ENCODE peak calls at places on chromosome 7, in eight cellular contexts. S is astrocyte of the hippocampus; T is T-cell; M is H54; W is H4; N is frontal cortex; O is CD4-positive, alpha-beta T cell; K is stimulated activated CD8-positive, alpha-beta memory T cell treated with anti-CD3 and anti-CD28 coated beads, Interleukin-7, amount 100 ng/mL, for 1 hour. B is an unnamed sample.

GRCh38 chr7:130598056-130598455 is 70.5 kb downstream of the COPG2 start:
- DNase-seq in T (no peak), W (no peak), M (no peak), O (no peak), S (no peak), K (no peak), N (no peak), B (no peak)

GRCh38 chr7:19899517-19899916 is 126.1 kb upstream of the TMEM196 start:
- DNase-seq in N (no peak), O (no peak), W (peak), T (no peak), M (no peak), S (peak), K (no peak), B (no peak)

GRCh38 chr7:40220421-40220911 is 85.7 kb downstream of the SUGCT start:
- DNase-seq in S (peak), N (no peak), M (no peak), T (no peak), W (no peak), O (no peak), K (no peak), B (no peak)

GRCh38 chr7:16989883-16990413 is 108.2 kb upstream of the AGR3 start:
- DNase-seq in K (no peak), T (no peak), M (peak), O (no peak), W (peak), N (peak), S (peak), B (peak)

GRCh38 chr7:22726345-22726848 is 603 bp upstream of the IL6 start:
- DNase-seq in T (peak), S (peak), W (peak), O (peak), M (peak), N (no peak), K (no peak), B (peak)

GRCh38 chr7:151459726-151460473 is 20.0 kb upstream of the CRYGN start:
- DNase-seq in M (peak), K (no peak), O (no peak), T (no peak), W (peak), S (peak), N (no peak), B (peak)

GRCh38 chr7:112573302-112574039 is 92.7 kb downstream of the LSMEM1 start:
- DNase-seq in N (no peak), K (no peak), M (no peak), W (peak), S (peak), T (no peak), O (no peak), B (no peak)

GRCh38 chr7:92763636-92764423 is 72.5 kb downstream of the CDK6 start:
- DNase-seq in W (peak), S (peak), T (no peak), N (no peak), O (no peak), M (peak), K (no peak), B (peak)

GRCh38 chr7:63925626-63926460 is 72.8 kb upstream of the ZNF722 start:
- DNase-seq in T (peak), N (peak), O (peak), K (peak), W (peak), S (peak), M (no peak), B (peak)

GRCh38 chr7:82210422-82211184 is 233.0 kb downstream of the CACNA2D1 start:
- DNase-seq in M (no peak), S (no peak), N (no peak), T (no peak), O (no peak), W (no peak), K (no peak), B (no peak)

GRCh38 chr7:43105521-43106120 is 6.8 kb upstream of the HECW1 start:
- DNase-seq in K (no peak), T (no peak), W (no peak), O (no peak), M (no peak), S (peak), N (no peak), B (no peak)

GRCh38 chr7:114981323-114981722 is 59.4 kb downstream of the MDFIC start:
- DNase-seq in O (no peak), W (no peak), N (no peak), S (no peak), M (no peak), K (no peak), T (no peak), B (no peak)

GRCh38 chr7:148722340-148723165 is 23.9 kb downstream of the CUL1 start:
- DNase-seq in M (no peak), O (no peak), K (no peak), S (no peak), W (no peak), N (no peak), T (no peak), B (no peak)

GRCh38 chr7:70092314-70093303 is 494.3 kb downstream of the AUTS2 start:
- DNase-seq in M (peak), N (no peak), T (no peak), W (peak), K (no peak), S (peak), O (no peak), B (peak)

GRCh38 chr7:22811746-22812280 is 10.8 kb downstream of the TOMM7 start:
- DNase-seq in W (no peak), T (no peak), S (no peak), N (no peak), O (no peak), M (no peak), K (no peak), B (peak)

GRCh38 chr7:159078193-159078910 is 66.3 kb downstream of the VIPR2 start:
- DNase-seq in S (no peak), M (no peak), W (no peak), T (no peak), N (no peak), K (no peak), O (no peak), B (no peak)

GRCh38 chr7:110790992-110791391 is 299.9 kb upstream of the LRRN3 start:
- DNase-seq in O (no peak), M (no peak), S (peak), N (no peak), K (no peak), T (no peak), W (no peak), B (no peak)

GRCh38 chr7:18890885-18891621 is 226.4 kb downstream of the TWIST1 start:
- DNase-seq in N (no peak), M (no peak), O (no peak), W (peak), S (no peak), K (no peak), T (no peak), B (peak)

GRCh38 chr7:44944821-44945220 is 34.0 kb downstream of the MYO1G start:
- DNase-seq in W (no peak), T (no peak), O (no peak), K (no peak), N (no peak), S (no peak), M (no peak), B (no peak)

GRCh38 chr7:23264916-23265458 is 18.4 kb downstream of the GPNMB start:
- DNase-seq in M (no peak), O (no peak), N (no peak), T (no peak), W (no peak), K (no peak), S (no peak), B (no peak)

GRCh38 chr7:14738086-14738485 is 164.5 kb downstream of the DGKB start:
- DNase-seq in O (no peak), K (no peak), S (no peak), N (no peak), M (no peak), W (no peak), T (no peak), B (no peak)

GRCh38 chr7:47743898-47744612 is 162.1 kb upstream of the TNS3 start:
- DNase-seq in M (no peak), T (no peak), N (no peak), O (no peak), K (no peak), W (no peak), S (peak), B (peak)

GRCh38 chr7:70913924-70914323 is 218.0 kb upstream of the GALNT17 start:
- DNase-seq in S (no peak), K (no peak), T (no peak), N (no peak), M (no peak), W (no peak), O (no peak), B (no peak)

GRCh38 chr7:98836811-98837631 is 32.8 kb downstream of the TMEM130 start:
- DNase-seq in T (no peak), W (peak), K (no peak), S (peak), N (no peak), M (peak), O (no peak), B (peak)

GRCh38 chr7:87510430-87510875 is 35.0 kb upstream of the ABCB4 start:
- DNase-seq in O (no peak), S (no peak), M (no peak), W (no peak), T (no peak), K (no peak), N (no peak), B (peak)

GRCh38 chr7:34057956-34058355 is 152.6 kb downstream of the BMPER start:
- DNase-seq in S (no peak), M (no peak), N (no peak), W (no peak), T (no peak), K (no peak), O (no peak), B (no peak)

GRCh38 chr7:82816272-82816671 is 346.4 kb downstream of the PCLO start:
- DNase-seq in T (no peak), K (no peak), W (peak), O (no peak), S (no peak), M (no peak), N (no peak), B (no peak)

GRCh38 chr7:31776616-31777015 is 89.6 kb downstream of the PPP1R17 start:
- DNase-seq in O (no peak), W (peak), K (no peak), N (no peak), S (peak), M (peak), T (no peak), B (no peak)

GRCh38 chr7:18619311-18619710 is 123.8 kb downstream of the HDAC9 start:
- DNase-seq in M (no peak), S (no peak), T (no peak), O (no peak), K (no peak), W (no peak), N (no peak), B (no peak)

GRCh38 chr7:45147858-45148652 is 9.5 kb upstream of the RAMP3 start:
- DNase-seq in K (no peak), W (no peak), T (no peak), N (no peak), O (no peak), S (no peak), M (no peak), B (peak)

GRCh38 chr7:19958309-19958896 is 185.0 kb upstream of the TMEM196 start:
- DNase-seq in N (no peak), M (peak), S (peak), W (peak), T (no peak), K (no peak), O (no peak), B (no peak)

GRCh38 chr7:73831656-73832579 is 1.1 kb downstream of the CLDN4 start:
- DNase-seq in M (no peak), O (no peak), S (no peak), K (no peak), T (no peak), N (no peak), W (no peak), B (peak)

GRCh38 chr7:103685646-103686418 is 239.8 kb upstream of the SLC26A5 start:
- DNase-seq in N (no peak), O (no peak), W (no peak), M (no peak), S (no peak), T (no peak), K (no peak), B (no peak)

GRCh38 chr7:148135106-148135505 is 455.5 kb upstream of the C7orf33 start:
- DNase-seq in W (peak), T (no peak), O (no peak), M (no peak), N (no peak), K (no peak), S (peak), B (peak)

GRCh38 chr7:2632717-2633537 is 1.1 kb downstream of the TTYH3 start:
- DNase-seq in M (peak), W (peak), K (no peak), T (peak), N (peak), O (no peak), S (peak), B (peak)

B was measured in left kidney.